ENCODE peak calls at places on chromosomes 4 and X, in six cellular contexts. W, S, Y, Z, A and J are unnamed samples.

GRCh38 chr4:4284827-4285618 is 4.9 kb downstream of the LYAR start:
- DNase-seq in A (no peak), W (no peak), S (no peak), Y (no peak), Z (no peak), J (no peak)

GRCh38 chrX:80747832-80748231 is 61.8 kb downstream of the BRWD3 start:
- DNase-seq in S (no peak), Z (no peak), A (no peak), W (no peak), Y (no peak), J (no peak)

GRCh38 chrX:97009391-97009790 is 125.7 kb downstream of the RPA4 start:
- DNase-seq in S (no peak), Y (no peak), W (no peak), A (no peak), Z (no peak), J (no peak)

GRCh38 chr4:114040319-114041116 is 61.1 kb upstream of the ARSJ start:
- DNase-seq in Y (no peak), A (no peak), W (no peak), S (no peak), Z (no peak), J (no peak)

GRCh38 chr4:16505726-16506125 is 279.5 kb upstream of the TAPT1 start:
- DNase-seq in Z (no peak), Y (no peak), W (no peak), A (no peak), S (no peak), J (no peak)

GRCh38 chrX:47420967-47421366 is 50.6 kb downstream of the ZNF157 start:
- DNase-seq in W (no peak), Z (no peak), A (no peak), Y (no peak), S (no peak), J (no peak)

GRCh38 chr4:55037728-55038127 is 87.7 kb downstream of the KDR start:
- DNase-seq in A (no peak), Y (no peak), Z (no peak), S (no peak), W (no peak), J (no peak)

GRCh38 chrX:68833855-68834331 is 5.1 kb downstream of the EFNB1 start:
- DNase-seq in W (no peak), S (no peak), Z (no peak), A (no peak), Y (no peak), J (no peak)

GRCh38 chrX:140510306-140510676 is 5.4 kb upstream of the SOX3 start:
- DNase-seq in Y (no peak), S (no peak), A (no peak), W (no peak), Z (no peak), J (no peak)

GRCh38 chr4:124304936-124305335 is 407.6 kb downstream of the ANKRD50 start:
- DNase-seq in A (no peak), S (no peak), W (no peak), Y (no peak), Z (no peak), J (no peak)

GRCh38 chrX:85196319-85196718 is 47.3 kb downstream of the SATL1 start:
- DNase-seq in W (no peak), Y (no peak), S (no peak), Z (no peak), A (no peak), J (no peak)

GRCh38 chr4:74969507-74970474 is 36.9 kb downstream of the PARM1 start:
- DNase-seq in S (no peak), W (no peak), Y (no peak), A (no peak), Z (no peak), J (no peak)

GRCh38 chr4:147984065-147984777 is 252.3 kb downstream of the ARHGAP10 start:
- DNase-seq in S (peak; percentile 37), Y (no peak), A (no peak), W (no peak), Z (peak; percentile 11), J (peak; percentile 22)

GRCh38 chr4:105871997-105872396 is 23.3 kb upstream of the NPNT start:
- DNase-seq in A (no peak), S (no peak), W (no peak), Z (no peak), Y (no peak), J (no peak)

GRCh38 chr4:121943941-121944340 is 7.9 kb downstream of the TRPC3 start:
- DNase-seq in Z (no peak), W (no peak), A (no peak), S (no peak), Y (no peak), J (no peak)

GRCh38 chr4:178293601-178294000 is 851.4 kb upstream of the AGA start:
- DNase-seq in W (no peak), Y (no peak), Z (no peak), S (no peak), A (no peak), J (no peak)

GRCh38 chrX:147710301-147710700 is 201.4 kb upstream of the FMR1 start:
- DNase-seq in Y (no peak), W (no peak), S (no peak), A (no peak), Z (no peak), J (no peak)

GRCh38 chrX:1163231-1163630 is 49.2 kb downstream of the CRLF2 start:
- DNase-seq in Y (no peak), A (no peak), S (no peak), Z (no peak), W (no peak), J (no peak)

GRCh38 chr4:26015133-26015651 is 101.2 kb downstream of the SMIM20 start:
- DNase-seq in Z (no peak), Y (no peak), S (peak; percentile 28), W (no peak), A (no peak), J (no peak)

GRCh38 chr4:159010563-159011260 is 92.2 kb upstream of the RAPGEF2 start:
- DNase-seq in S (peak; percentile 78), Y (no peak), Z (no peak), W (no peak), A (no peak), J (peak; percentile 35)

GRCh38 chrX:141455103-141455502 is 129.4 kb downstream of the SPANXA1 start:
- DNase-seq in A (no peak), Z (no peak), W (no peak), S (no peak), Y (no peak), J (no peak)

GRCh38 chrX:46758163-46758955 is 559 bp downstream of the SLC9A7 start:
- DNase-seq in S (no peak), Z (peak; percentile 5), Y (no peak), W (no peak), A (no peak), J (no peak)

GRCh38 chrX:139924696-139925094 is 8.2 kb downstream of the ATP11C start:
- DNase-seq in Y (no peak), W (no peak), S (no peak), A (no peak), Z (no peak), J (no peak)